ENCODE peak calls at places on chromosomes 5 and 9, in seven cellular contexts. D is CD4-positive, alpha-beta T cell; J is AG09319; M is ovary; V is stimulated activated CD8-positive, alpha-beta memory T cell treated with anti-CD3 and anti-CD28 coated beads, Interleukin-4, amount 100 ng/mL, for 1 hour; P is cardiac fibroblast; Q is pancreas. T is an unnamed sample.

GRCh38 chr5:115977096-115977495 is 14.8 kb downstream of the LVRN start:
- DNase-seq in D (no peak), J (no peak), M (no peak), V (no peak), P (no peak), Q (no peak), T (peak; percentile 3)

GRCh38 chr9:115085773-115086377 is 32.1 kb downstream of the TNC start:
- DNase-seq in D (no peak), J (no peak), M (no peak), V (no peak), P (no peak), Q (no peak), T (no peak)

GRCh38 chr9:93686880-93687236 is 110.5 kb downstream of the PHF2 start:
- DNase-seq in D (no peak), J (no peak), M (no peak), V (no peak), P (no peak), Q (no peak), T (no peak)

GRCh38 chr5:117604845-117605244 is 1030.2 kb upstream of the SEMA6A start:
- DNase-seq in D (no peak), J (no peak), M (no peak), V (no peak), P (no peak), Q (no peak), T (no peak)

GRCh38 chr9:96245399-96245798 is 56.6 kb downstream of the HSD17B3 start:
- DNase-seq in D (no peak), J (no peak), M (no peak), V (no peak), P (no peak), Q (no peak), T (no peak)

GRCh38 chr5:160171656-160172055 is 52.4 kb upstream of the PWWP2A start:
- DNase-seq in D (no peak), J (no peak), M (no peak), V (no peak), P (peak; percentile 84), Q (no peak), T (no peak)

GRCh38 chr9:29332789-29333188 is 1759.5 kb upstream of the C9orf72 start:
- DNase-seq in D (no peak), J (no peak), M (no peak), V (no peak), P (peak; percentile 88), Q (no peak), T (no peak)

GRCh38 chr9:32580631-32581300 is 7.8 kb upstream of the NDUFB6 start:
- DNase-seq in D (no peak), J (no peak), M (no peak), V (no peak), P (no peak), Q (no peak), T (no peak)

GRCh38 chr5:10331341-10331796 is 22.1 kb upstream of the MARCHF6 start:
- DNase-seq in D (no peak), J (no peak), M (peak; percentile 82), V (no peak), P (peak; percentile 63), Q (peak; percentile 87), T (no peak)

GRCh38 chr9:129379181-129379836 is 201.2 kb upstream of the IER5L start:
- DNase-seq in D (no peak), J (no peak), M (no peak), V (no peak), P (no peak), Q (no peak), T (no peak)

GRCh38 chr5:123207321-123207645 is 118.2 kb downstream of the PRDM6 start:
- DNase-seq in D (no peak), J (no peak), M (no peak), V (no peak), P (no peak), Q (no peak), T (no peak)

GRCh38 chr9:517993-518392 is 303.3 kb downstream of the DOCK8 start:
- DNase-seq in D (no peak), J (no peak), M (no peak), V (no peak), P (no peak), Q (no peak), T (no peak)

GRCh38 chr9:125433461-125434001 is 171.9 kb downstream of the GAPVD1 start:
- DNase-seq in D (no peak), J (no peak), M (peak; percentile 13), V (no peak), P (no peak), Q (no peak), T (no peak)

GRCh38 chr5:16550316-16550952 is 66.4 kb downstream of the RETREG1 start:
- DNase-seq in D (no peak), J (no peak), M (no peak), V (no peak), P (peak; percentile 73), Q (peak; percentile 57), T (no peak)

GRCh38 chr9:82332774-82333152 is 344.2 kb downstream of the SPATA31D1 start:
- DNase-seq in D (no peak), J (no peak), M (no peak), V (no peak), P (no peak), Q (no peak), T (no peak)

GRCh38 chr9:14863402-14863801 is 46.8 kb downstream of the FREM1 start:
- DNase-seq in D (no peak), J (no peak), M (no peak), V (no peak), P (no peak), Q (no peak), T (no peak)

GRCh38 chr5:139669681-139670368 is 21.7 kb downstream of the CXXC5 start:
- DNase-seq in D (no peak), J (no peak), M (no peak), V (no peak), P (no peak), Q (peak; percentile 84), T (no peak)

GRCh38 chr5:132414634-132415377 is 45.3 kb downstream of the SLC22A5 start:
- DNase-seq in D (no peak), J (peak; percentile 38), M (peak; percentile 13), V (no peak), P (peak; percentile 72), Q (no peak), T (no peak)

GRCh38 chr9:95807326-95807947 is 68.1 kb upstream of the ERCC6L2 start:
- DNase-seq in D (no peak), J (no peak), M (peak; percentile 70), V (no peak), P (no peak), Q (no peak), T (no peak)

GRCh38 chr9:125659954-125660353 is 47.1 kb downstream of the MAPKAP1 start:
- DNase-seq in D (no peak), J (no peak), M (no peak), V (no peak), P (peak; percentile 94), Q (no peak), T (no peak)

GRCh38 chr9:113734826-113735225 is 141.3 kb upstream of the ZNF618 start:
- DNase-seq in D (no peak), J (no peak), M (no peak), V (no peak), P (no peak), Q (no peak), T (no peak)

GRCh38 chr9:73412874-73413273 is 261.2 kb downstream of the ANXA1 start:
- DNase-seq in D (no peak), J (no peak), M (no peak), V (no peak), P (no peak), Q (no peak), T (no peak)